ENCODE peak calls at places on chromosomes 16 and 17, in six cellular contexts. W is GM18507; P is pancreas; Y is cardiac fibroblast; Q is activated CD4-positive, alpha-beta T cell treated with anti-CD3 and anti-CD28 coated beads, Interleukin-2, amount 50 U/mL, for 4 hours; X is effector memory CD4-positive, alpha-beta T cell. T is an unnamed sample.

GRCh38 chr16:49356728-49357488 is 16.7 kb upstream of the C16orf78 start:
- DNase-seq in Q (no peak), X (no peak), P (no peak), W (no peak), Y (no peak), T (no peak)

GRCh38 chr17:48051278-48051677 is 3.1 kb downstream of the NFE2L1 start:
- DNase-seq in Q (no peak), P (no peak), Y (no peak), W (no peak), X (no peak), T (no peak)

GRCh38 chr17:57001541-57001940 is 23.6 kb downstream of the SCPEP1 start:
- DNase-seq in Q (no peak), Y (no peak), X (no peak), W (no peak), P (no peak), T (no peak)

GRCh38 chr16:66810391-66810790 is 9.0 kb upstream of the TERB1 start:
- DNase-seq in P (no peak), W (no peak), X (no peak), Q (no peak), Y (no peak), T (no peak)

GRCh38 chr17:16923904-16924700 is 47.8 kb downstream of the TNFRSF13B start:
- DNase-seq in Y (no peak), P (no peak), Q (no peak), W (no peak), X (no peak), T (no peak)

GRCh38 chr16:81241706-81242105 is 3.2 kb downstream of the BCO1 start:
- DNase-seq in P (no peak), X (no peak), Y (no peak), W (no peak), Q (no peak), T (no peak)

GRCh38 chr16:51408357-51408756 is 257.3 kb upstream of the SALL1 start:
- DNase-seq in W (no peak), P (peak), Y (peak), X (no peak), Q (no peak), T (no peak)

GRCh38 chr17:31524926-31525800 is 133.7 kb downstream of the RAB11FIP4 start:
- DNase-seq in Q (peak), Y (peak), X (peak), W (peak), P (peak), T (peak)

GRCh38 chr16:89257281-89257731 is 39.8 kb downstream of the ZNF778 start:
- DNase-seq in Y (no peak), Q (no peak), X (no peak), W (no peak), P (no peak), T (no peak)

GRCh38 chr16:3023415-3023668 is 400 bp downstream of the HCFC1R1 start:
- DNase-seq in Q (no peak), P (peak), Y (peak), W (no peak), X (no peak), T (peak)

GRCh38 chr17:31413871-31414589 is 22.6 kb downstream of the RAB11FIP4 start:
- DNase-seq in Q (no peak), Y (peak), P (no peak), X (no peak), W (no peak), T (no peak)

GRCh38 chr17:56665864-56666263 is 72.4 kb downstream of the NOG start:
- DNase-seq in X (no peak), Q (no peak), W (no peak), Y (no peak), P (no peak), T (no peak)

GRCh38 chr17:17837380-17837821 is 615 bp upstream of the SREBF1 start:
- DNase-seq in X (no peak), Y (peak), Q (no peak), W (no peak), P (no peak), T (peak)